ENCODE peak calls at places on chromosomes 1 and 21, in four cellular contexts. R is GM12878, T is K562, Z is HepG2. A is an unnamed sample.

GRCh38 chr21:42218836-42219605 is at the start of gene ABCG1:
- DNase-seq in R (no peak), T (peak; percentile 47), Z (no peak), A (peak; percentile 71)

GRCh38 chr1:245541389-245541788 is 386.6 kb downstream of the KIF26B start:
- DNase-seq in R (no peak), T (no peak), Z (no peak), A (no peak)

GRCh38 chr21:40516336-40516735 is 330.6 kb downstream of the DSCAM start:
- DNase-seq in R (no peak), T (no peak), Z (no peak), A (no peak)

GRCh38 chr1:38152351-38153082 is 105.9 kb upstream of the POU3F1 start:
- DNase-seq in R (peak; percentile 51), T (no peak), Z (peak; percentile 27), A (peak; percentile 20)

GRCh38 chr1:29912413-29912812 is 676.1 kb downstream of the PTPRU start:
- DNase-seq in R (no peak), T (no peak), Z (peak; percentile 8), A (no peak)

GRCh38 chr1:53395671-53396215 is 63.5 kb upstream of the DMRTB1 start:
- DNase-seq in R (no peak), T (no peak), Z (no peak), A (no peak)

GRCh38 chr1:230568008-230568407 is 74.3 kb upstream of the COG2 start:
- DNase-seq in R (no peak), T (no peak), Z (peak; percentile 24), A (peak; percentile 53)

GRCh38 chr1:6448749-6449631 is 17.0 kb downstream of the TNFRSF25 start:
- DNase-seq in R (no peak), T (peak; percentile 75), Z (peak; percentile 50), A (no peak)

GRCh38 chr1:25065246-25066238 is 135.5 kb upstream of the RUNX3 start:
- DNase-seq in R (no peak), T (peak; percentile 36), Z (no peak), A (no peak)

GRCh38 chr1:201628490-201628889 is 89.6 kb downstream of the NAV1 start:
- DNase-seq in R (no peak), T (no peak), Z (no peak), A (no peak)

GRCh38 chr1:43924516-43924915 is 9.1 kb upstream of the ARTN start:
- DNase-seq in R (no peak), T (no peak), Z (no peak), A (no peak)

GRCh38 chr1:87224209-87224608 is 104.5 kb upstream of the LMO4 start:
- DNase-seq in R (no peak), T (no peak), Z (no peak), A (no peak)

GRCh38 chr1:84899969-84900368 is 7.0 kb upstream of the LPAR3 start:
- DNase-seq in R (no peak), T (no peak), Z (no peak), A (no peak)

GRCh38 chr1:21936366-21937031 is 611 bp downstream of the HSPG2 start:
- DNase-seq in R (no peak), T (no peak), Z (no peak), A (no peak)

GRCh38 chr1:21935891-21936365 is 1.2 kb downstream of the HSPG2 start:
- DNase-seq in R (no peak), T (peak; percentile 57), Z (no peak), A (no peak)

GRCh38 chr1:21935393-21935804 is 1.7 kb downstream of the HSPG2 start:
- DNase-seq in R (no peak), T (no peak), Z (peak; percentile 81), A (no peak)

GRCh38 chr1:21937372-21938121 is 437 bp upstream of the HSPG2 start:
- DNase-seq in R (no peak), T (no peak), Z (peak; percentile 72), A (peak; percentile 92)

DNA sequence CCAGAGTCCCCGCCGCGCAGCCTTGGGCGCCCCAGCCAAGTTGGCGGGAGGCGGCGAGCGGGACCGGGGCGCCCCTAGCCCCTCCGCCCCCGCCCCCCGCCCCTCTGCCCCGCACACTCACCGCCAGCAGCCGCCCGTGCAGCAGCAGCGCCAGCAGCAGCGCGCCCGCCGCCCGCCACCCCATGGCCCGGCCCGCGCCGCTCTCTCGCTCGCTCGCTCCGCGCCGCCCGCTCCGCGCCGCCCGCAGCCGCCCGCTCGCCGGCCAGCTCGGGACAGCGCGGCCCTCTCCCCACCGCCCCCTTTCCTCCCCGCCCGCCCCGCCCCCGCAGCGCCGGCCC is at the start of gene HSPG2:
- DNase-seq in R (no peak), T (peak; percentile 99), Z (no peak), A (no peak)
- TF ChIP-seq SP1 in R (no peak), T (no peak), Z (no peak), A (no peak)

GRCh38 chr1:162882248-162882666 is 21.3 kb upstream of the CCDC190 start:
- DNase-seq in R (no peak), T (no peak), Z (no peak), A (no peak)

GRCh38 chr1:162889989-162890388 is 29.0 kb upstream of the CCDC190 start:
- DNase-seq in R (no peak), T (no peak), Z (no peak), A (no peak)

GRCh38 chr1:162881590-162881989 is 20.6 kb upstream of the CCDC190 start:
- DNase-seq in R (no peak), T (no peak), Z (no peak), A (no peak)

DNA sequence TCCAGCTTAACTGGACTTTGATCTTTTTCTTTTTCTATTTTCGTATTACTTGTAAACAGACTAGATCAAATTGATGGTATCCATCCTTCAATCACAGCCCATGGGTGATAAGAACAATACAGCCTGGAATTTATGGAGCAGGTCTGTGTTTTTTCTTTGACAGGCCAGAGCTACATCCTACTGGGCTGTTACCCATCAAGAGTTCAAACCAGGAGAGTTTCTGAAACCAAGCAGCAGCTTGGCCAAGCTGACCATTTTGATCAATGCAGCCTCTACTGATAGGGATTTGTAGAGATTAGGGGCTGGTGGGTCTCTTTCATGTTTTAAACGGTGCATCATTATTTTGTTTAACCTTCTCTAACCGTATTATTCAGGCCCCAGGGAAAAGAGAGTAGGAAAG is 24.3 kb upstream of the CCDC190 start:
- DNase-seq in R (no peak), T (no peak), Z (no peak), A (no peak)
- TF ChIP-seq FOXK2 in R (no peak), T (no peak), Z (no peak), A (no peak)

GRCh38 chr1:36323636-36324321 is at the start of gene EVA1B:
- DNase-seq in R (no peak), T (peak; percentile 91), Z (peak; percentile 88), A (peak; percentile 70)
- TF ChIP-seq SP1 in R (no peak), T (no peak), Z (no peak), A (no peak)

DNA sequence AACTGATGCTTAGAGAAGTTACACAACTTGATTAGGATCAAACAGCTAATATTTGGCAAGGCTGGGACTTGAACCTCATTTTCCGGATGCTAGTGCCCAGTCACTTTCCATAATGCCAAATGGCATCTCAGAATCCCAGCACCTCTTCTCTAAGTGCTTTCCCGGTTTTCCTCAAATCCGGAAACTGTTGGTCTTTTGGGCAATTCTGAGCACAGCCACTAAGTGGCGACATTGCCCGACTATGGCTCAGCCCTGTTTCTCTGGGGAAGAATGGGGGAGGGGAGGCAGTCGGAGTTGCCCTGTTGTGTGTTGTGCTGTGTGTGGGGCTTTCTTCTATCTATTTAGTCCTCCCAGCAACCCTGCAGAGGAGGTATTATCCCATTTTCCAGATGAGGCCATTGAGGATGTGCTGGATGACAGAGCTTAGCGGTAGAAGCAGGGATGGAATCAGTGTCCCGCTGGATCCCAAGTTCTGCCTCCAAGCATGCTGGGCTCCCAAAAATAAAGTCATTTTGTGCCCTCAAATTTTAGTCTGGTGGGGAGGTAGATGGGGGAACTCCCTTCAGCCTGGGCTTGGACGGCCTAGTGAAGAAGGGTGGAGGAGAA is 175.0 kb downstream of the FCRL5 start:
- DNase-seq in R (no peak), T (peak; percentile 29), Z (peak; percentile 29), A (peak; percentile 30)
- TF ChIP-seq FOXK2 in R (no peak), T (no peak), Z (no peak), A (no peak)

DNA sequence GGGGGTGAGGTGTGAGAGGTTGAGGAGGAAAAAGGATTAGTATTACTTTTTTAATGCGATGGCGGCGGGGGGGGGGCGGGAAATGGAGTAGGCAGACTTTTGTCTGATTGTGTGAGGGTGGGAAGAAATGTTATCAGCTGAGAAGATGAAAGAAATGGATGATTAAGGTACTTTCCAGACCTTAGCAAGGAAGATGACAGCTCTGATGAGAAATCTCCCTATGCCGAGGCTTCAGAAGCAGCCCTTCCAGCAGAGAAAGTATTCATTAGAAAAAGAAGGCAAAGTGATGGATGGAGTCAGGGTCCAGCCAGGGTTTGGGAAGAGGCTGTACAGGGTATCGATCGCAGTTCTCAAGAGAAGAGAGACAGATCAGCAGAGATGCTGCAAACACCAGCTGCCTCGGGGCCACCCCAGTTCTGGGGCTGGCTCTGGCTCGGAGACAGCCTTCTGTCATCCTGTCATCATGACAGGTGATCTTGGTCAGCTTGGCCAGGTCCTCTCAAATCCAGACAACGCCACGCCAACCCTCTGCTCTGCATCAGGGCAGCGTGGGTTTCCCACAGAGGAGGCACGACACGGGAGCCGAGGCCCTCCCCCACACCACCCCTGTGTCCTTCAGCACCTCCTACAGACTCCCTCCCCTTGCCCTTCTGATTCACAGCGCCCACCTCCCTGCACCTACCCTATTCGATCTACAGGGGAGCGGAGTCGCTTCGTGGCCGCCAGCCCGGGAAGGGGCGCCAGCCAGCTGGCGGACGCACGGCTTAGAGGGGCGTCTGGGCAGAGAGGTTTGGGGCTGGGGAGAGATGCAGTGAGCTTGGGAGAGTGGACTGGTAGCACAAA is 688 bp upstream of the ATXN7L2 start:
- DNase-seq in R (no peak), T (peak; percentile 76), Z (no peak), A (peak; percentile 63)
- TF ChIP-seq SP1 in R (no peak), T (no peak), Z (no peak), A (no peak)

GRCh38 chr1:45647248-45648021 is 23.6 kb upstream of the CCDC17 start:
- DNase-seq in R (no peak), T (no peak), Z (no peak), A (no peak)

GRCh38 chr1:45643341-45643740 is 19.5 kb upstream of the CCDC17 start:
- DNase-seq in R (no peak), T (no peak), Z (no peak), A (no peak)

GRCh38 chr1:45644661-45645060 is 20.8 kb upstream of the CCDC17 start:
- DNase-seq in R (no peak), T (no peak), Z (no peak), A (no peak)

GRCh38 chr1:45640293-45640692 is 16.4 kb upstream of the CCDC17 start:
- DNase-seq in R (no peak), T (no peak), Z (peak; percentile 8), A (no peak)

DNA sequence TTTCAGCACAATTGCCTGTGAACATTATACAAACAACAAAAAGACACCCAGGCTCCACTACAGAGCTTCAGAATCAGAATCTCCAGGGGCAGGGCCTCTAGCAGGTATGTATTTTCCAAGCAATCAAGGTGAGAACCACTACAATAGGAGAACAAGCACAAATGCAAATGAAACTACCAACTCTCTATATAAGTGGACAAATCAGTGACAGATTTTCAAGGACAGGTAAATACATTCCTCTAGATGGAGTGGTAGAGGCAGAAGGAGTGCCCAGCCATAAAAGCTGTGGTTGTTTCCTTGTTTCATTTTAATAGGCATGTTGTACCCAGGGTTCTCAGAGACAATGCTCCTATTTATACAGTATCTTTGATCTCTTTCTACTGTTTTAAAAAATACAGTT is 20.1 kb upstream of the CCDC17 start:
- DNase-seq in R (no peak), T (no peak), Z (peak; percentile 63), A (no peak)
- TF ChIP-seq FOXK2 in R (no peak), T (no peak), Z (no peak), A (no peak)

GRCh38 chr1:8989821-8990220 is 36.4 kb downstream of the SLC2A7 start:
- DNase-seq in R (no peak), T (no peak), Z (no peak), A (no peak)
- TF ChIP-seq SP1 in R (no peak), T (no peak), Z (no peak), A (no peak)